ENCODE peak calls at places on chromosomes 12 and 14, in five cellular contexts. W, G, S, M and B are unnamed samples.

GRCh38 chr12:124492879-124493808 is 74.3 kb downstream of the NCOR2 start:
- DNase-seq in G (no peak), M (no peak), W (no peak), S (no peak), B (peak; percentile 79)

GRCh38 chr12:12282761-12283160 is 15.9 kb upstream of the LRP6 start:
- DNase-seq in M (peak; percentile 74), G (no peak), S (no peak), W (no peak), B (peak; percentile 66)

GRCh38 chr14:77052281-77053044 is 24.0 kb upstream of the IRF2BPL start:
- DNase-seq in W (no peak), G (no peak), S (no peak), M (no peak), B (no peak)

GRCh38 chr14:96136361-96136760 is 68.3 kb upstream of the BDKRB2 start:
- DNase-seq in S (no peak), W (no peak), G (no peak), M (peak; percentile 81), B (peak; percentile 78)

GRCh38 chr14:85444685-85445084 is 85.3 kb upstream of the FLRT2 start:
- DNase-seq in W (no peak), M (peak; percentile 84), G (no peak), S (no peak), B (no peak)

GRCh38 chr12:62800707-62801400 is 134.1 kb downstream of the PPM1H start:
- DNase-seq in M (no peak), G (no peak), W (no peak), S (no peak), B (no peak)

GRCh38 chr12:57240069-57240921 is 10.7 kb downstream of the STAC3 start:
- DNase-seq in S (peak; percentile 67), W (peak; percentile 64), G (no peak), M (peak; percentile 68), B (peak; percentile 85)

GRCh38 chr14:100693877-100694578 is 32.7 kb upstream of the DLK1 start:
- DNase-seq in M (no peak), G (no peak), S (no peak), W (no peak), B (no peak)

GRCh38 chr12:38745601-38746000 is 159.8 kb downstream of the CPNE8 start:
- DNase-seq in S (no peak), G (no peak), W (peak; percentile 32), M (no peak), B (no peak)

GRCh38 chr14:21055473-21056117 is 2.0 kb upstream of the RNASE8 start:
- DNase-seq in W (no peak), S (no peak), M (no peak), G (no peak), B (no peak)

GRCh38 chr12:120125792-120126634 is 9.5 kb upstream of the RAB35 start:
- DNase-seq in G (no peak), S (no peak), W (no peak), M (peak; percentile 29), B (no peak)

GRCh38 chr14:104230946-104231345 is 92.6 kb downstream of the KIF26A start:
- DNase-seq in W (no peak), G (no peak), S (no peak), M (no peak), B (no peak)

DNA sequence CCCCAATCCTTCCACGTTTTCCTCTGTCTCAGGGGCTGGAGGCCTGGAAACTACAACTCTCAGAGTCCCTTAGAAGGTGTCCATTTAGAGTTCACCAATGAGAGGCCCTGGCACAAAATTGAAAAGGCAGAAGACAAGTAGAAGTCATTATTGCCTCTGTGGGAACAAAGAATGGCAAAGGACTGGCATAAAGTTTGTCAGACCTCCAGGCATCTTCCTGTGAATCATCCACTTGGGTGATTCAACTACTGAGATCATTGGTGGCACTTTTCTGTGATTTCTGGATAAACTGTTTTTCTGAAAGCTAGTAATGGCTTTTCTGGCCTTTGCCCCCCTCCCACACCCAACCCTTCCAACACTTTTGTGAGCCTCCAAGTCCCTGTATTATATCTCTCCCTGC is 42.6 kb upstream of the C12orf42 start:
- DNase-seq in S (no peak), M (no peak), G (no peak), W (no peak), B (no peak)
- H2BK12ac ChIP-seq in S (no peak overlapping the region), M (no peak overlapping the region), G (no peak overlapping the region), W (no peak overlapping the region), B (no peak overlapping the region)

DNA sequence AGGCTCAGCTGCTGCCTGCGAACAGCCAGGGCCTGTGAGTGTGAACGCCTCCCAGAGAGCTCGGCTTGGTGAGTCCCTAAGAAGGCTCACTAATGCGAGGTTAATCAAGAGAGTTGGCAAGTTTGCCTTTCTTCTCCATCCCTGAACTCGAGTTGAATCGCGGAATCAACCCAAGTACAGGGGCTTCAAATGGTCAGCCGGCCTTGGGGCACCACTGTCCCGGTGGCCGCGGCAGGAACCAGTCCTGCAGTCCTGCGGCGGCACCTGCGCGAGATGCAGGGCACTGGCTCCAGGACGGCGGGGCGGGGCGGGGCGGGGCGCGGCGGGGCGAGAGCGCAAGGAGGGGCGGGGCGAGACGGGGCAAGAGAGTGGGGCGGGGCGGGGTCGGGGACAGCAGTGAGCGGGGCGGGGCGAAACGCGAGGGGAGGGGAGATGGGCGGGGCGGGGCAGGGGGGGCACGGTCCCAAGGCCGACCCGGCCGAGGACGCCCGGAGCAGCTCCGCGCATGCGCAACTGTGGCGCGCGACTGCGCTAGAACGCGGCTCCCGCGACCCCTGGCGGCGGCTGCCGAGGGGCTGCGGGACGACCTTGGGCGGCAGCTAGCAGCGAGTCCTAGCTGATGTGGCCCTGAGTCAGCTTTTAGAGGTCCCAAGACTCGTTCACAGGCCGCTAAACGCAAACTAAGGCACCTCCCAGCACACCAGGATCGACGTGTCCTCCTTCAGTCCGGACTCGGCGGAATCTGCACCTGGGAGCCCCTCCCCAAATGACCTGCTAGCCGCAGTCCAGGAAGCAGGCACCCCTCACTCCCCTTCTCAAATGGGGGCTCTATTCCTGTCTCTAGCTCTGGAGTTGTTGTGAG is 58.0 kb downstream of the TTC7B start:
- DNase-seq in G (peak; percentile 91), S (peak; percentile 97), M (peak; percentile 87), W (peak; percentile 96), B (peak; percentile 98)
- H2AK5ac ChIP-seq in G (no peak overlapping the region), S (no peak overlapping the region), M (no peak overlapping the region), W (no peak overlapping the region), B (peak overlapping the region; percentile 57)

GRCh38 chr14:31391977-31392503 is 28.3 kb downstream of the HEATR5A start:
- DNase-seq in S (no peak), M (no peak), W (no peak), G (no peak), B (no peak)
- H3K23ac ChIP-seq in S (no peak overlapping the region), M (no peak overlapping the region), W (no peak overlapping the region), G (no peak overlapping the region), B (no peak overlapping the region)

GRCh38 chr14:69262516-69262915 is 2.6 kb downstream of the GALNT16 start:
- DNase-seq in G (no peak), M (no peak), S (no peak), W (no peak), B (no peak)

GRCh38 chr14:69260246-69260978 is 454 bp downstream of the GALNT16 start:
- DNase-seq in S (peak; percentile 79), M (peak; percentile 53), G (peak; percentile 61), W (peak; percentile 60), B (no peak)

GRCh38 chr14:69259531-69260245 is at the start of gene GALNT16:
- DNase-seq in W (peak; percentile 67), G (peak; percentile 54), S (peak; percentile 84), M (peak; percentile 51), B (no peak)

GRCh38 chr14:69261761-69262331 is 1.9 kb downstream of the GALNT16 start:
- DNase-seq in M (no peak), G (no peak), W (peak; percentile 71), S (peak; percentile 54), B (no peak)

GRCh38 chr14:69260979-69261605 is 1.1 kb downstream of the GALNT16 start:
- DNase-seq in S (peak; percentile 87), G (peak; percentile 51), W (peak; percentile 75), M (no peak), B (no peak)
- H2BK12ac ChIP-seq in S (no peak overlapping the region), G (no peak overlapping the region), W (no peak overlapping the region), M (no peak overlapping the region), B (no peak overlapping the region)

DNA sequence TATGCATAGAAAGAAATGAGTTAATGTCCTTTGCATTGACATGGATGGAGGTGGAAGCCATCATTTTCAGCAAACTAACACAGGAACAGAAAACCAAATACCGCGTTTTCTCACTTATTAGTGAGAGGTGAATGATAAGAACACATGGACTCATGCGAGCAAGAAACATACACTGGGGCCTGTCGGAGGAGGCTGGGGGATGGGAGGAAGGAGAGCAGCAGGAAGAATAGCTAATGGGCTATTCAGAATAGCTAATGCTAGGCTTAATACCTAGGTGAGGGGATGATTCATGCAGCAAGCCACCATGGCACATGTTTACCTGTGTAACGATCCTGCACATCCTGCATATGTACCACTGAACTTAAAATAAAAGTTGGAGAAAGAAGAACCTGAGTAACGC is 29.1 kb upstream of the SYT1 start:
- DNase-seq in W (no peak), S (no peak), G (no peak), M (no peak), B (no peak)
- H2AK5ac ChIP-seq in W (no peak overlapping the region), S (no peak overlapping the region), G (no peak overlapping the region), M (no peak overlapping the region), B (no peak overlapping the region)

DNA sequence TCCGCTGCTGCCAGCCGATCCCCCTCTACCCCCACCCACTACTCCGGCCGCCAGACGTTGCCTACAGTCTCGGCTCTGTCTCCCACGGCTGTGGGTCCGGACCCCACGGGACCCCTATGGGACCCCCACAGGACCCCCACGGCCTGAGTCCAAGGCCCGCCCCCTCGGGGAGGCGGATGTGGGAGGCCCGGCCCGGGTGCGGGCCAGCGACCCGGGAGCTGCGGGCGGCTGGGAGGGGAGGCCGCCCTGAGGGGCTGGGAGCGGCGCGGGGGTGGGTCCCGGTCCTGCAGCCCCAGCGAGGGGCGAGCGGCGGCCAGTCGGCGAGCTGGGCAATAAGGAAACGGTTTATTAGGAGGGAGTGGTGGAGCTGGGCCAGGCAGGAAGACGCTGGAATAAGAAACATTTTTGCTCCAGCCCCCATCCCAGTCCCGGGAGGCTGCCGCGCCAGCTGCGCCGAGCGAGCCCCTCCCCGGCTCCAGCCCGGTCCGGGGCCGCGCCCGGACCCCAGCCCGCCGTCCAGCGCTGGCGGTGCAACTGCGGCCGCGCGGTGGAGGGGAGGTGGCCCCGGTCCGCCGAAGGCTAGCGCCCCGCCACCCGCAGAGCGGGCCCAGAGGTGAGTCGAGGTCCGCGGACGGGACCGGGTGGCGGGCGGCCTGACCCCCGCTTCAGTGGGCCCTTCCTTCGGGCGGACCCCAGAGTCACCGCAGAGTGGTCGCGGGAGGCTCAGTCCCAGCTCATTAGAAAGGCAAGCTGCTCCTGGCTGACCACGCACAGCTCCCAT is at the start of gene ACVRL1:
- DNase-seq in M (no peak), W (no peak), S (no peak), G (no peak), B (no peak)
- H3K23ac ChIP-seq in M (peak within 1 kb of the TSS; percentile 79), W (no peak within 1 kb of the TSS), S (no peak within 1 kb of the TSS), G (peak within 1 kb of the TSS; percentile 38), B (no peak within 1 kb of the TSS)

GRCh38 chr14:79961197-79961596 is 250.1 kb downstream of the DIO2 start:
- DNase-seq in M (no peak), G (no peak), S (no peak), W (no peak), B (no peak)
- H2BK12ac ChIP-seq in M (no peak overlapping the region), G (no peak overlapping the region), S (no peak overlapping the region), W (no peak overlapping the region), B (no peak overlapping the region)